ENCODE peak calls at places on chromosomes 3 and 15, in five cellular contexts. D, U, B, C and L are unnamed samples.

GRCh38 chr15:60675763-60676162 is 196.8 kb upstream of the ICE2 start:
- DNase-seq in U (no peak), C (no peak), B (no peak), D (no peak), L (no peak)

GRCh38 chr3:168002786-168003368 is 92.8 kb downstream of the GOLIM4 start:
- DNase-seq in U (no peak), C (no peak), D (no peak), B (no peak), L (no peak)

GRCh38 chr3:194637066-194637465 is 3.8 kb upstream of the TMEM44 start:
- DNase-seq in D (no peak), B (no peak), C (no peak), U (no peak), L (no peak)

GRCh38 chr3:136733317-136733833 is 18.8 kb downstream of the STAG1 start:
- DNase-seq in D (no peak), C (no peak), U (no peak), B (no peak), L (no peak)

GRCh38 chr3:17491601-17492000 is 250.8 kb downstream of the TBC1D5 start:
- DNase-seq in B (no peak), U (no peak), C (no peak), D (no peak), L (no peak)

GRCh38 chr3:179544981-179545645 is 17.6 kb upstream of the ACTL6A start:
- DNase-seq in D (no peak), B (no peak), C (no peak), U (no peak), L (no peak)

GRCh38 chr3:135100349-135100741 is 305.3 kb downstream of the EPHB1 start:
- DNase-seq in D (no peak), U (no peak), C (no peak), B (no peak), L (no peak)

GRCh38 chr15:72229076-72229946 is 1.7 kb downstream of the PKM start:
- DNase-seq in D (no peak), B (no peak), C (no peak), U (no peak), L (no peak)

GRCh38 chr15:34252545-34252944 is 27.7 kb downstream of the EMC4 start:
- DNase-seq in D (no peak), U (no peak), C (no peak), B (no peak), L (no peak)

GRCh38 chr3:50674349-50675178 is at the start of gene DOCK3:
- DNase-seq in D (peak; percentile 84), C (no peak), U (peak; percentile 42), B (no peak), L (peak; percentile 72)

GRCh38 chr3:180252683-180253082 is 215.9 kb upstream of the PEX5L start:
- DNase-seq in D (no peak), B (no peak), U (no peak), C (no peak), L (no peak)

GRCh38 chr15:63368503-63368902 is 13.1 kb downstream of the CA12 start:
- DNase-seq in C (no peak), B (no peak), U (no peak), D (no peak), L (no peak)
- TF ChIP-seq SUZ12 in C (no peak), B (no peak), U (no peak), D (no peak), L (no peak)

GRCh38 chr15:76337739-76338554 is 1.4 kb downstream of the ISL2 start:
- DNase-seq in C (no peak), B (no peak), U (no peak), D (peak; percentile 42), L (peak; percentile 78)

GRCh38 chr15:76340802-76341365 is 4.3 kb downstream of the ISL2 start:
- DNase-seq in U (no peak), D (no peak), C (no peak), B (no peak), L (peak; percentile 78)

GRCh38 chr15:76338555-76339301 is 2.2 kb downstream of the ISL2 start:
- DNase-seq in C (no peak), D (no peak), U (no peak), B (no peak), L (no peak)

GRCh38 chr15:76340198-76340801 is 3.7 kb downstream of the ISL2 start:
- DNase-seq in C (no peak), U (no peak), B (no peak), D (no peak), L (no peak)

GRCh38 chr15:76339302-76340197 is 3.0 kb downstream of the ISL2 start:
- DNase-seq in U (no peak), D (no peak), B (no peak), C (no peak), L (peak; percentile 71)
- TF ChIP-seq SUZ12 in U (peak; percentile 34), D (no peak), B (no peak), C (no peak), L (peak; percentile 4)

GRCh38 chr3:102163039-102163817 is 271.6 kb upstream of the ZPLD1 start:
- DNase-seq in D (peak; percentile 24), U (no peak), C (no peak), B (no peak), L (no peak)
- TF ChIP-seq SUZ12 in D (no peak), U (no peak), C (no peak), B (no peak), L (no peak)

DNA sequence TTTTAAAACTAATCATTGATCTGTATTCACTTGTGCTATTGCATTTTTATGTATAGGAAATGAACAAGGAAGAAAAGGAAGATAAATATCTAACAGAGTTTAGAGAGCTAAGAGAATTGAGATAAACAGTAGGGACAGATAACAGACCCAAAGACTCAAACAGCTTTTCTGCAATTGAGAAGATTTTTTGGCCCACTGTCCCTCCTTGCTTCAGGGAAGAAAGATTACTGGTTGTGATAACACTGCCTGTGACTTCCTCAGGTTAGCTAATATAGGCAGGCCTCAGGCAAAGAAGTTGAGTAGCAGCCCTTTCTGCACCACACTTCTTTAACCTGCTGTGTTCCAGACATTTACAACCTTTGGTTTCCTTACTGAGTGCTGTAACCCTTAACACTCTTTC is 2.7 kb upstream of the COX17 start:
- DNase-seq in B (no peak), D (no peak), U (no peak), C (no peak), L (no peak)
- TF ChIP-seq SUZ12 in B (no peak), D (no peak), U (no peak), C (no peak), L (no peak)

GRCh38 chr3:61821823-61822251 is 260.5 kb downstream of the PTPRG start:
- DNase-seq in C (no peak), B (no peak), U (no peak), D (peak; percentile 19), L (no peak)
- TF ChIP-seq SUZ12 in C (no peak), B (no peak), U (no peak), D (no peak), L (no peak)

DNA sequence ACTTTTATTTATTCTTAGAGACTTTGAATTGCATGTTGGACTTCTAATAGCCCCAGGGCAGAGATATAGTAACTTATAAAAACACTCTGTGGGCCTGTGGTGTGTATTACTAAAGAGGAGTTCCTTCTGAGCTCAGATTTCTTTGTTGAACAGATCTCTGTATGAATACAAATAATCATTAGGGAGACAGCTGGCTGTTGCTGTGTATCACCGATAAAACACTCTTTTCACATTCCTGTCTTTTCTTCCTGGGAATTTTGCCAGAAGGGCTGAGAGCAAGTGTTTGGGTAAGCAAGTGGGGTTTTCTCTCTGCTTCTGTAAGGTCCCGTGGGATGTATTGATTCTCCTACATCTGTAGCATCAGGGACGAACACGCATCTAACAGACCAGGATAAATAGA is 226.1 kb upstream of the CD96 start:
- DNase-seq in C (no peak), B (no peak), U (no peak), D (no peak), L (no peak)
- TF ChIP-seq SUZ12 in C (no peak), B (no peak), U (no peak), D (no peak), L (no peak)

GRCh38 chr3:125077864-125078263 is 22.1 kb upstream of the HEG1 start:
- DNase-seq in B (no peak), U (no peak), D (no peak), C (peak; percentile 21), L (no peak)

GRCh38 chr3:125078961-125079674 is 23.3 kb upstream of the HEG1 start:
- DNase-seq in D (no peak), C (no peak), B (no peak), U (no peak), L (no peak)

GRCh38 chr3:125079675-125080045 is 23.9 kb upstream of the HEG1 start:
- DNase-seq in C (no peak), U (no peak), D (no peak), B (peak; percentile 38), L (no peak)

GRCh38 chr3:125076464-125076863 is 20.7 kb upstream of the HEG1 start:
- DNase-seq in C (no peak), D (no peak), U (no peak), B (no peak), L (peak; percentile 43)

DNA sequence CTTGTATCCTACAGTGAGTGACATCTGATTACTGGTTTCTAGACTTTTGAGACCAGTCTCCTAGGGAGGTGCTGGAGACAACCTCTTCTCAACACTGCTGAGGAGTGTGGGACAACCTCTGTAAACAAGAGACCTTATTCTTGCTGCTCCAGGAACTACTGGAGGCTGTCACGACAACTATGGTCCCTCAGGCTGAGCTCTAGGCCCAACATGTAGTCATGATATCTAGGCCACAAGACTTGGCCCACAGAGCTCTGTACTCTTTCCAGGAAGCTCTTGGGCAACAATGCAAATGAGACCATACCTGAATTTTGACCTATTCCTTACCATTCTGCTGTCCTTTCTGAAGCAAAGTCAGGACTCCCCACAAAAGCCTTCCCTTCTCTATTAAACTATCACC is 24.3 kb upstream of the HEG1 start:
- DNase-seq in D (no peak), U (no peak), C (no peak), B (no peak), L (no peak)
- TF ChIP-seq SUZ12 in D (no peak), U (no peak), C (no peak), B (no peak), L (no peak)

GRCh38 chr3:31925271-31925630 is 55.8 kb downstream of the OSBPL10 start:
- DNase-seq in B (no peak), U (no peak), C (no peak), D (no peak), L (no peak)
- TF ChIP-seq SUZ12 in B (no peak), U (no peak), C (no peak), D (no peak), L (no peak)

DNA sequence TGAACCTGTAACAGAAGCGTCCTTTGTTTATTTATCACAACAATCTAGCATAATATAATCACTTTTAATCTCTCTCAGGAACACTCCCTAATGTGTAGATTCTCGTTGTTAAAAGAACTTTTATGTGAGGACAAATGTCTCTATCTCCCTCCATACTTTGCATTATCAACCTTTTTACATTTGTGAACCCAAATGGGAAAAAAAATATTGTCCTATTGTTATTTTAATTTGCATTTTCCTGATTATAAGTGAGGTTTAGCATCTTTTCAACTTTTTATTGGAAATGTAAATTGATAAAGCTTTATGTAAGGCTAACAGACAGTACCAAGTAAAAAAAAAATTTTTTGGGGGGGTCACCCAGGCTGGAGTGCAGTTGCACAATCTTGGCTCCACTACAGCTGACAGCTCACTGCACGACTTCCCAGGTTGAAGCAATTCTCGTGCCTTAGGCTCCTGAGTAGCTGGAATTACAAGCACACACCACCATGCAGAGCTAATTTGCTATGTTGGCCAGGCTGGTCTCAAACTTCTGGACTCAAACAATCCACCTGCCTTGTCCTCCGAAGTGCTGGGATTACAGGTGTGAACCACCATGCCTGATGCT is 33.0 kb upstream of the DENND4A start:
- DNase-seq in D (no peak), C (no peak), U (no peak), B (no peak), L (no peak)
- TF ChIP-seq SUZ12 in D (no peak), C (no peak), U (no peak), B (no peak), L (no peak)